ENCODE peak calls at places on chromosomes 12 and 14, in four cellular contexts. X, Y, O and B are unnamed samples.

GRCh38 chr12:23816394-23816851 is 133.0 kb downstream of the SOX5 start:
- DNase-seq in O (no peak), Y (peak; percentile 4), X (no peak), B (no peak)

GRCh38 chr14:77630111-77630510 is 13.7 kb upstream of the SPTLC2 start:
- DNase-seq in Y (no peak), O (no peak), X (no peak), B (no peak)

GRCh38 chr12:63940295-63940997 is 95.9 kb downstream of the SRGAP1 start:
- DNase-seq in O (no peak), X (no peak), Y (no peak), B (no peak)

GRCh38 chr14:76022991-76023390 is 37.4 kb downstream of the IFT43 start:
- DNase-seq in Y (no peak), O (no peak), X (no peak), B (no peak)

GRCh38 chr12:128467882-128468281 is 200.9 kb downstream of the TMEM132C start:
- DNase-seq in X (no peak), O (no peak), Y (no peak), B (no peak)

GRCh38 chr14:85344847-85345591 is 184.9 kb upstream of the FLRT2 start:
- DNase-seq in O (no peak), Y (no peak), X (no peak), B (no peak)

GRCh38 chr12:9334026-9334692 is 126.0 kb upstream of the PZP start:
- DNase-seq in O (no peak), X (no peak), Y (no peak), B (no peak)

GRCh38 chr12:94147991-94148840 is at the start of gene PLXNC1:
- DNase-seq in Y (peak; percentile 89), O (peak; percentile 80), X (peak; percentile 84), B (peak; percentile 79)

GRCh38 chr12:14454098-14454907 is 88.8 kb downstream of the ATF7IP start:
- DNase-seq in O (no peak), Y (peak; percentile 52), X (peak; percentile 27), B (peak; percentile 49)

GRCh38 chr12:68559984-68560822 is 50.5 kb upstream of the RAP1B start:
- DNase-seq in X (no peak), Y (peak; percentile 51), O (no peak), B (no peak)

GRCh38 chr12:54631988-54632728 is 2.5 kb downstream of the LACRT start:
- DNase-seq in Y (peak; percentile 53), X (no peak), O (no peak), B (no peak)